ENCODE peak calls at places on chromosomes 2 and 18, in four cellular contexts. J is upper lobe of right lung, Y is tibial artery, A is thoracic aorta. O is an unnamed sample. For H3K27me3, the result is how much of the 10 kb centered on the place peaks cover.

GRCh38 chr2:189685540-189686229 is 11.2 kb downstream of the ANKAR start:
- DNase-seq in J (no peak), Y (peak), A (no peak), O (peak)

GRCh38 chr2:169702979-169703378 is 8.7 kb downstream of the PHOSPHO2 start:
- DNase-seq in J (no peak), Y (no peak), A (no peak), O (no peak)

GRCh38 chr2:41966920-41967319 is 80.9 kb upstream of the PKDCC start:
- DNase-seq in J (no peak), Y (peak), A (no peak), O (peak)

GRCh38 chr2:235544687-235544965 is 50.8 kb downstream of the AGAP1 start:
- DNase-seq in J (no peak), Y (no peak), A (no peak), O (no peak)

GRCh38 chr2:6487805-6488204 is 377.9 kb downstream of the CMPK2 start:
- DNase-seq in J (no peak), Y (no peak), A (no peak), O (no peak)

GRCh38 chr18:43159091-43159490 is 43.6 kb upstream of the RIT2 start:
- DNase-seq in J (no peak), Y (no peak), A (no peak), O (no peak)

GRCh38 chr2:6412533-6413085 is 453.1 kb downstream of the CMPK2 start:
- DNase-seq in J (no peak), Y (no peak), A (no peak), O (no peak)

GRCh38 chr2:240163844-240164574 is 23.6 kb upstream of the OTOS start:
- DNase-seq in J (no peak), Y (no peak), A (no peak), O (no peak)

GRCh38 chr18:75544051-75544481 is 116.6 kb upstream of the SMIM21 start:
- DNase-seq in J (no peak), Y (no peak), A (no peak), O (no peak)

GRCh38 chr18:10440874-10441273 is 13.6 kb upstream of the APCDD1 start:
- DNase-seq in J (no peak), Y (no peak), A (no peak), O (no peak)
- H3K27me3 ChIP-seq in J (under half), Y (under half), A (under half), O (under half)

GRCh38 chr18:79393181-79393598 is 2.5 kb upstream of the NFATC1 start:
- DNase-seq in J (peak), Y (no peak), A (no peak), O (peak)
- H3K27me3 ChIP-seq in J (under half), Y (under half), A (under half), O (under half)

DNA sequence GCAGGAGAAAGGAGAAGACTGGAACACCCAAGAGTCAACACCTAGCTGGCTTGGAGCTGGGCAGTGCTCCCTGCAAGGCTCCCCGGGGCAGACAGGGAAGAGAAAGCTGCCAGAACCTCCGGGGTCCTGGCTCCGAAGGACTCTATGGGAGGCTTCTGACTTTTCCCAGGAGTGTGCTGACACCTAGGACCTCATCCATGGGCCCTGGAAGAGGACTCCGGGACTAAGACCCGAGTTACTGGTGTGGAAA is 37.8 kb upstream of the ATP6V1B1 start:
- DNase-seq in J (no peak), Y (no peak), A (no peak), O (no peak)
- H3K27me3 ChIP-seq in J (half or more), Y (half or more), A (under half), O (under half)

DNA sequence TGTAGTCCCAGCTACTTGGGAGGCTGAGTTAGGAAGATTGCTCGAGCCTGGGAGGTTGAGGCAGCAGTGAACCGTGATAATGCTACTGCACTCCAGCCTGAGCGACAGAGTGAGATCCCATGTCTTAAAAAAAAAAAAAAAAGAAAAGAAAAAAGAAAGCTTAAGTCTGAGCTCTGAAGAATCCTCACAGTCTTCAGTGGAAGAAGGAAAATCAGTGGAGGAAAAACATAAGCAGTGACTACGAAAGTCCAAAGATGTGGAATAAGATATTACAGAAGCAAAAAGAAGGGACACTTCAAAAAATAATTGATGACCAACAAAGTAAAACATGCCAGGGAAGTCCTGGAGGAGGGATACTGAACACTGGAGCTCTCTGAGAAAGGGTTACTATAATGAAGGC is 2.8 kb upstream of the PCGF1 start:
- DNase-seq in J (no peak), Y (no peak), A (no peak), O (no peak)
- H3K27me3 ChIP-seq in J (under half), Y (half or more), A (under half), O (under half)

GRCh38 chr2:144513388-144514100 is 6.4 kb downstream of the ZEB2 start:
- DNase-seq in J (no peak), Y (peak), A (no peak), O (no peak)
- H3K27me3 ChIP-seq in J (under half), Y (under half), A (under half), O (under half)

GRCh38 chr2:131035112-131035825 is 58.0 kb downstream of the FAM168B start:
- DNase-seq in J (peak), Y (no peak), A (no peak), O (no peak)

GRCh38 chr2:131033786-131034121 is 59.5 kb downstream of the FAM168B start:
- DNase-seq in J (no peak), Y (no peak), A (no peak), O (no peak)

GRCh38 chr2:131035826-131036231 is 57.4 kb downstream of the FAM168B start:
- DNase-seq in J (no peak), Y (no peak), A (no peak), O (no peak)

GRCh38 chr2:131036269-131036668 is 57.0 kb downstream of the FAM168B start:
- DNase-seq in J (no peak), Y (no peak), A (no peak), O (no peak)

GRCh38 chr2:131034122-131035051 is 58.9 kb downstream of the FAM168B start:
- DNase-seq in J (no peak), Y (no peak), A (no peak), O (no peak)
- H3K27me3 ChIP-seq in J (under half), Y (under half), A (under half), O (under half)

GRCh38 chr2:66362651-66363050 is 72.3 kb upstream of the MEIS1 start:
- DNase-seq in J (no peak), Y (no peak), A (no peak), O (no peak)

GRCh38 chr2:66370824-66371223 is 64.1 kb upstream of the MEIS1 start:
- DNase-seq in J (no peak), Y (no peak), A (no peak), O (no peak)

GRCh38 chr2:66364495-66364992 is 70.4 kb upstream of the MEIS1 start:
- DNase-seq in J (no peak), Y (no peak), A (no peak), O (peak)

DNA sequence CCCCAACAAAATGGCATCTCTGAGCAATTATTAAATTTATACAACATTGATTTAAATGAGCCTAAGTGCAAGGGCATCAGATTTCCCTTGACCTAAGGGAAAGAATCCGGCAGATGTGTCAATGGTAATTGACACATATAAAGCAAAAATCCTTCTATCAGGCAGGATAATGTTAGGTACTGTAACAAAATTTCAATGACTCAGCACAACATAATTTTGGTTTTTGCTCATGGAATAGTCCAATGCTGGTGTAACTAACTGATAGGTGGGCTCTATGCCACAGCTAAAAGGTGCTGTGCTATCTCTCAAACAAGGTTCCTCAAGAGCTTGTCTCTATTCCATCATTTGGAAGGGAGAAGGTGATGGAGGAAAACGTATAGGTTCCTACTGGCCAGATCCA is 68.3 kb upstream of the MEIS1 start:
- DNase-seq in J (no peak), Y (no peak), A (no peak), O (no peak)
- H3K27me3 ChIP-seq in J (under half), Y (under half), A (under half), O (under half)

DNA sequence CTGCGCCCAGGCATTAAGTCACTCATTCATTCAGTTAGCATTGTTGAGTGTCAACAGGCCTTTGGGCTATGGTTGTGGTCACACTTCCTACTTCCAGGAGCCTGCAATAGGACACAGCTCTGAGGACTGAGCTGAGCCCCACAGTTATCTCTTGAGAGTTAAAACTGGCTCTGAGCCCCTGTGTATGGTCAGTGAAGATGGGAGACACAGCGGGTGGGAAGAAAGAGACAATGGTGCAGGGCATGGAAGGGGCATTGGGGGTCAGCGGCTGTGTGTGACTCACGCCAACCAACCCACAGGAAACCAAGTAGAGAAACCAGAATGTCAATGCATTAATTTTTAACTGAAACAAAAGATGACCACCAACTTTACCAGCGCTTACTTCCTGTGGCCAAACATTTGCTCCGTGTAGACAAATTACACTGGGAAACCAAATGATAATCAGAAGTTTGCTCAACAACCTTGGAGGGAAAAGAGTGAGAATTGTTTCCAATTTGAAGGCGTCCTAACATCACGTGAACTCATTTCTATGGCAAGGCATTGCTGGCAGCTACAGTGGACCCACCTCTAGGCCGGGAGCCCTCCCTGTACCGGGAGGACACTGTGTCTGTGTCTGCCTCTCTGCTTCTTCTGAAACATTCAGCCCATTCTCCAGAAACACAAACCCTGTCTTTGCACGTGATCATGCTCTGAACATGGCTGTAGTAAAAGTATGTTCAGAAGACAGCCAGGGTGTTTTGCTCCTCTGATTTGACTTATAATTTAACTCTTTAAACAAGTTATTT is 212.0 kb upstream of the ID2 start:
- DNase-seq in J (no peak), Y (no peak), A (no peak), O (no peak)
- H3K27me3 ChIP-seq in J (under half), Y (under half), A (under half), O (under half)